ENCODE peak calls at places on chromosome 21, in seven cellular contexts. F is CD4-positive, CD25-positive, alpha-beta regulatory T cell; A is cardiac fibroblast; J is thoracic aorta; X is transverse colon; B is epithelial cell of esophagus; O is choroid plexus epithelial cell. C is an unnamed sample.
A peak's percentile ranks its signal among the peaks of the same experiment; 100 is the strongest.

GRCh38 chr21:24023402-24023801 is 1583.9 kb downstream of the MRPL39 start:
- DNase-seq in O (no peak), B (no peak), A (no peak), X (no peak), J (no peak), F (no peak), C (no peak)

GRCh38 chr21:40688106-40688850 is 158.7 kb downstream of the DSCAM start:
- DNase-seq in O (no peak), X (no peak), A (no peak), B (no peak), F (no peak), J (no peak), C (no peak)

GRCh38 chr21:33174756-33175155 is 55.0 kb upstream of the IFNAR2 start:
- DNase-seq in J (no peak), F (no peak), X (no peak), B (no peak), A (no peak), O (no peak), C (no peak)

GRCh38 chr21:29155933-29156260 is 25.5 kb downstream of the MAP3K7CL start:
- DNase-seq in O (no peak), X (no peak), F (no peak), J (no peak), A (no peak), B (no peak), C (no peak)

GRCh38 chr21:28089599-28090421 is 902.9 kb downstream of the LTN1 start:
- DNase-seq in A (peak; percentile 13), X (no peak), J (no peak), F (no peak), B (peak; percentile 41), O (no peak), C (no peak)

GRCh38 chr21:45468051-45468970 is 63.3 kb downstream of the COL18A1 start:
- DNase-seq in J (no peak), X (no peak), O (no peak), B (no peak), F (no peak), A (no peak), C (no peak)

GRCh38 chr21:43985690-43986251 is 26.3 kb upstream of the TRAPPC10 start:
- DNase-seq in X (no peak), O (no peak), A (no peak), J (no peak), F (no peak), B (no peak), C (no peak)

GRCh38 chr21:46114963-46115362 is 17.1 kb downstream of the COL6A2 start:
- DNase-seq in A (no peak), J (peak; percentile 0), B (no peak), O (no peak), X (no peak), F (no peak), C (no peak)

GRCh38 chr21:42183374-42184266 is 35.3 kb upstream of the ABCG1 start:
- DNase-seq in J (no peak), O (no peak), X (no peak), F (no peak), B (no peak), A (no peak), C (no peak)

GRCh38 chr21:42567861-42568260 is 54.2 kb downstream of the SLC37A1 start:
- DNase-seq in F (no peak), J (no peak), B (no peak), O (no peak), X (peak; percentile 3), A (no peak), C (no peak)

GRCh38 chr21:32753818-32754610 is 17.5 kb downstream of the PAXBP1 start:
- DNase-seq in J (no peak), O (no peak), F (no peak), B (no peak), X (no peak), A (no peak), C (no peak)

GRCh38 chr21:40185208-40185607 is 318.0 kb downstream of the PCP4 start:
- DNase-seq in X (no peak), A (no peak), B (no peak), O (no peak), J (no peak), F (no peak), C (no peak)

GRCh38 chr21:42833859-42834729 is 45.2 kb downstream of the WDR4 start:
- DNase-seq in J (no peak), O (no peak), X (no peak), B (no peak), F (no peak), A (no peak), C (no peak)

GRCh38 chr21:42735061-42735460 is 81.6 kb downstream of the PDE9A start:
- DNase-seq in A (no peak), F (no peak), X (peak; percentile 17), J (no peak), B (no peak), O (no peak), C (no peak)

GRCh38 chr21:43318841-43319781 is 107.8 kb downstream of the SIK1 start:
- DNase-seq in O (peak; percentile 26), B (peak; percentile 84), J (no peak), X (peak; percentile 46), A (peak; percentile 75), F (no peak), C (no peak)

DNA sequence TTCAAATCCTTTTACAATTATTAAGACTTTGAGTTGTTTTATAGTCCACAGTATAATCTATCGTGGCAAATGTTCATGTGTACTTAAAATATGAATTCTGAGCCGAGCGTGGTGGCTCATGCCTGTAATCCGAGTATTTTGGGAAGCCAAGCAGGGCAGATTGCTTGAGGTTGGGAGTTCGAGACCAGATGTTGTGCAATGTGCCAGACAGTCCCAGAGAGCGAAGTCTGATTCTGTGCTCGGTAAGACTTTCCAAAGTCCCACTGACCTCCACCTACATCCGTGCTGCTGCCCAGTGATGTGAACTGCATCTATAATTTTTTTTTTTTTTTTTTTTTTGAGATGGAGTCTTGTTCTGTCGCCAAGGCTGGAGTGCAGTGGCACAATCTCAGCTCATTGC is 52.2 kb downstream of the VPS26C start:
- DNase-seq in F (no peak), B (no peak), O (no peak), J (no peak), A (no peak), X (no peak), C (no peak)
- H3K4me3 ChIP-seq in F (no peak overlapping the region), B (no peak overlapping the region), O (no peak overlapping the region), J (no peak overlapping the region), A (no peak overlapping the region), X (no peak overlapping the region), C (no peak overlapping the region)

DNA sequence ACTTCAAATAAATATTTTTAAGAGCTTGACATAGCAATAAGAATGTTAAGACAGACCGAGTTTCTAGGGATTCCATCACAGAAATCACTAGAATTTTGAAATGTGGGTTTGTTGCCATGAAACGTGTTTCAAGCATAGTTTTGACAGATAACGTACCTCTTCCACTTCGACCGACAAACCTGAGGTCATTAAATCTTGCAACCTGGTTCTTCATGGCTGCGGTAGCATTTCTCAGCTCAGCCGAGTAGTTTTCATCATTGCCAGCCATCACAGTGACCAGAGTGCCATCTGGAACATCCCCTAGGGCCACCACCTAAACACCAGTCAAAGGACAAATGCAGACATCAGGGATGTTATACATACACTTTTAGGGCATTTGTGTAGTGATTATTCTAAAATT is 168.7 kb downstream of the RUNX1 start:
- DNase-seq in X (no peak), F (no peak), J (no peak), O (no peak), A (no peak), B (no peak), C (no peak)
- H3K4me3 ChIP-seq in X (no peak overlapping the region), F (no peak overlapping the region), J (no peak overlapping the region), O (no peak overlapping the region), A (no peak overlapping the region), B (no peak overlapping the region), C (no peak overlapping the region)

GRCh38 chr21:15289246-15289645 is 224.4 kb upstream of the NRIP1 start:
- DNase-seq in O (no peak), F (no peak), A (no peak), B (no peak), J (no peak), X (no peak), C (no peak)
- H3K4me3 ChIP-seq in O (no peak overlapping the region), F (no peak overlapping the region), A (no peak overlapping the region), B (no peak overlapping the region), J (no peak overlapping the region), X (no peak overlapping the region), C (no peak overlapping the region)

DNA sequence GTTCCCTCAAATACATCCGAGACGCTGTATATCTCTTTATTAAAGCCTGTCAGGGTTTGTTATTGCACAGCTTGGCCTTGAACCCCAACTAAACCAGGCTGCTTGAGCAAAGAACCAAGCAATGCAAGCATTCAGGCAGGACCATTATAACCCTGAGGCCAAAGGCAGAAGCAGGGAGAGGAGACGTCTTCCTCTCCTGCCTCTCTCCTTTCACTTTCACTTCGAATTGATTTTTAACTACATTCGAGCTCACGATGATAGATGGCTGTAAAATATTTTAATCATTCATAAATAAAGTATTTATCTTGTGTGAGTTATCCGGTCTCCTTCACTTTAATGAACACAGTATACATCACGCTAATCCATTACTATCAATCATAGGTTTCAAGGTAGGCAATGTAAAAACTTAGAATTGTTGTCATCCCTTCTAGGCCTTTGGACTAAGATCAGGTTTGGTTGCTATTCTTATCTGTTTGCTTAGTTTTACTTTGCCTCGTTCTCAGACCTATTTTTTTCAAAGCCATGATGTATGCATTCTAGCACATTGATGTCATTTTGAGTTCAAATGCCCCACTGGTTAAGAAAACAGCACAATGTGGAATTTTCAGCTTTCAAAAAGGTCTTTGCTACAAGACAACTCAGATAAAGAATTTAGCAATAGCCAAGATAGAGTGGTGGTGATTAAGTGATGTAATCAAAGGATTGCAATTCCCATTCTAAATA is 480.2 kb upstream of the RUNX1 start:
- DNase-seq in O (peak; percentile 86), B (no peak), F (no peak), X (no peak), A (peak; percentile 48), J (no peak), C (no peak)
- H3K4me3 ChIP-seq in O (peak overlapping the region; percentile 9), B (no peak overlapping the region), F (peak overlapping the region; percentile 88), X (peak overlapping the region; percentile 35), A (peak overlapping the region; percentile 39), J (peak overlapping the region; percentile 61), C (no peak overlapping the region)

GRCh38 chr21:26297856-26298255 is 127.3 kb upstream of the APP start:
- DNase-seq in X (no peak), O (no peak), J (no peak), A (peak; percentile 18), F (no peak), B (no peak), C (no peak)

GRCh38 chr21:26288033-26288432 is 117.5 kb upstream of the APP start:
- DNase-seq in O (no peak), X (no peak), F (no peak), B (no peak), J (no peak), A (no peak), C (no peak)

GRCh38 chr21:26293291-26293946 is 122.8 kb upstream of the APP start:
- DNase-seq in A (no peak), B (no peak), F (no peak), O (no peak), J (no peak), X (no peak), C (no peak)
- H3K4me3 ChIP-seq in A (no peak overlapping the region), B (no peak overlapping the region), F (no peak overlapping the region), O (no peak overlapping the region), J (no peak overlapping the region), X (no peak overlapping the region), C (no peak overlapping the region)

C was measured in Jurkat, Clone E6-1.